ENCODE peak calls at places on chromosome 22, in eight cellular contexts. G, Z, S, A, X, M, T and E are unnamed samples.

GRCh38 chr22:26893711-26894110 is 236.3 kb downstream of the MIAT start:
- DNase-seq in A (no peak), Z (no peak), X (peak), M (no peak), T (no peak), G (no peak), S (no peak), E (no peak)

GRCh38 chr22:22036588-22036987 is 54.0 kb upstream of the TOP3B start:
- DNase-seq in G (no peak), A (no peak), M (no peak), X (no peak), Z (no peak), S (no peak), T (no peak), E (no peak)

GRCh38 chr22:24424001-24424900 is 3.1 kb upstream of the ADORA2A start:
- DNase-seq in Z (no peak), S (no peak), A (no peak), X (no peak), G (no peak), T (no peak), M (no peak), E (no peak)

GRCh38 chr22:48156603-48157355 is 1394.3 kb downstream of the TBC1D22A start:
- DNase-seq in A (no peak), Z (no peak), S (no peak), T (no peak), G (no peak), X (no peak), M (no peak), E (no peak)

GRCh38 chr22:32355760-32356159 is 1.9 kb upstream of the RFPL3 start:
- DNase-seq in G (no peak), S (no peak), T (no peak), X (no peak), Z (no peak), A (no peak), M (no peak), E (no peak)

GRCh38 chr22:38316340-38317236 is 645 bp downstream of the CSNK1E start:
- DNase-seq in Z (peak), X (peak), M (peak), S (peak), T (peak), A (no peak), G (peak), E (peak)

GRCh38 chr22:32555546-32555945 is 80.9 kb downstream of the FBXO7 start:
- DNase-seq in G (no peak), X (no peak), M (no peak), A (no peak), Z (no peak), S (no peak), T (no peak), E (no peak)

GRCh38 chr22:37281646-37282384 is 493 bp upstream of the CYTH4 start:
- DNase-seq in A (no peak), G (no peak), X (no peak), Z (no peak), T (no peak), M (no peak), S (no peak), E (no peak)

GRCh38 chr22:25334091-25334490 is 114.7 kb downstream of the CRYBB2 start:
- DNase-seq in M (peak), Z (no peak), G (peak), A (peak), T (no peak), S (no peak), X (peak), E (peak)

GRCh38 chr22:37629928-37630327 is 9.5 kb upstream of the SH3BP1 start:
- DNase-seq in G (no peak), X (no peak), T (no peak), S (no peak), A (no peak), Z (no peak), M (no peak), E (no peak)

GRCh38 chr22:42720263-42721044 is at the start of gene A4GALT:
- DNase-seq in G (no peak), A (no peak), X (no peak), S (no peak), Z (no peak), T (no peak), M (no peak), E (no peak)

GRCh38 chr22:49218142-49218541 is 609.5 kb downstream of the BRD1 start:
- DNase-seq in M (no peak), X (no peak), G (no peak), Z (no peak), A (no peak), T (no peak), S (no peak), E (no peak)

GRCh38 chr22:43088979-43089717 is at the start of gene TTLL1:
- DNase-seq in G (peak), S (peak), M (peak), T (peak), X (peak), Z (peak), A (peak), E (peak)

GRCh38 chr22:30883586-30884145 is 84.9 kb downstream of the MORC2 start:
- DNase-seq in S (no peak), G (no peak), M (no peak), T (no peak), A (no peak), Z (no peak), X (no peak), E (no peak)

GRCh38 chr22:34804588-34804987 is 261.4 kb upstream of the ISX start:
- DNase-seq in S (no peak), G (no peak), A (no peak), Z (no peak), M (no peak), X (no peak), T (no peak), E (no peak)

GRCh38 chr22:37940698-37941376 is 12.6 kb downstream of the C22orf23 start:
- DNase-seq in M (peak), A (no peak), G (no peak), S (no peak), X (no peak), Z (no peak), T (no peak), E (no peak)

GRCh38 chr22:29205598-29206371 is at the start of gene EMID1:
- DNase-seq in Z (no peak), M (no peak), G (no peak), A (peak), X (no peak), S (no peak), T (peak), E (peak)

GRCh38 chr22:48320048-48320655 is 1507.5 kb downstream of the BRD1 start:
- DNase-seq in S (no peak), Z (no peak), M (no peak), T (no peak), A (no peak), X (no peak), G (no peak), E (no peak)

GRCh38 chr22:37112084-37112728 is 2.7 kb upstream of the TMPRSS6 start:
- DNase-seq in Z (no peak), X (no peak), M (no peak), S (no peak), G (no peak), T (no peak), A (no peak), E (no peak)

GRCh38 chr22:41380993-41381328 is 781 bp upstream of the TEF start:
- DNase-seq in X (peak), M (peak), Z (no peak), S (no peak), A (no peak), T (no peak), G (peak), E (peak)

GRCh38 chr22:25282671-25283561 is 63.5 kb downstream of the CRYBB2 start:
- DNase-seq in M (no peak), Z (no peak), T (no peak), A (peak), G (no peak), X (no peak), S (no peak), E (no peak)

GRCh38 chr22:24189249-24190158 is 8.2 kb downstream of the SUSD2 start:
- DNase-seq in G (peak), S (peak), X (peak), Z (no peak), A (peak), T (peak), M (peak), E (peak)

GRCh38 chr22:24146190-24146616 is 35.1 kb upstream of the SUSD2 start:
- DNase-seq in Z (no peak), S (no peak), X (peak), M (peak), A (no peak), T (peak), G (peak), E (peak)

GRCh38 chr22:47354668-47355387 is 592.4 kb downstream of the TBC1D22A start:
- DNase-seq in A (no peak), T (no peak), M (no peak), G (no peak), Z (no peak), X (no peak), S (no peak), E (no peak)

DNA sequence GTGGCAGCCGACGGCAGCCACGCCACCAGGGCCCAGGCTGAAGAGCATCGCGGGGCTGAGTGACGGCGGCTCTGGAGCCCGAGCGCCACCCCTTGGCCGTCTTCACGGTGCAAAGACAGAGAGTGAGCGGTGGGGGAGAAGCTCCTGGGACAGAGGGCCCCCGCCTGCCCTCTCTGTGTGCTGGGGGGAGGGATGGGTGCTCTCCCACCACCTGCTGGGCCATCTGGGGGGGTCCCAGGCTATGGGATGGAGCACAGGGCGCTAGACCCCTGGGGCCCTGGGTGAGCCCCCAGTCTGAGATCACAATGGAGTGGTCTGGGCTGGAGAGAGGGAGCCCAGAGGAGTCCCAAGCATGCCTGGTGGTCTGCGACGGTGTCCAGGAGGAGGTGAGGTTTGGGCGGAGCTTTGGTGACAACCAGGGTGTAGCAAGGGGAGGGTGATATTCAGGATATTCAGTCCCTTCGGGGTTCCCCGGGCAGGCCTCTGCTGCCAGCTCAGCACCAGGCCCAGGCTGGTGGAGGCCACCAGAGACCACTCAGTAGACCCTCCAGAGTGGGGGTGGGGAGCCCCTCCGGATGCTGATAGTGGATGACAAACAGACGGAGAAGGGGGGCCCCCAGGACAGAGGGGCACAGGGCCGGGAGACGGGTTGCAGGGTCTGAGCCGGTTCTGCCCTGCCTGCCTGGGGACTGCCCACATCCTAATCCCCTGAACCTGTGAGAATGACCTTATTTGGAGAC is 78.1 kb upstream of the PRR5 start:
- DNase-seq in X (no peak), M (peak), T (no peak), G (no peak), Z (no peak), S (no peak), A (no peak), E (no peak)
- H3K4me3 ChIP-seq in X (no peak), M (no peak), T (no peak), G (no peak), Z (no peak), S (no peak), A (no peak), E (no peak)

GRCh38 chr22:19125011-19125410 is 2.8 kb upstream of the DGCR2 start:
- DNase-seq in A (no peak), T (no peak), Z (no peak), S (no peak), G (no peak), X (no peak), M (no peak), E (no peak)
- H3K4me3 ChIP-seq in A (no peak), T (no peak), Z (no peak), S (no peak), G (no peak), X (no peak), M (no peak), E (no peak)

GRCh38 chr22:39908737-39909136 is 7.9 kb downstream of the GRAP2 start:
- DNase-seq in S (no peak), M (no peak), A (no peak), G (no peak), Z (peak), T (no peak), X (no peak), E (no peak)

GRCh38 chr22:39906207-39906606 is 5.3 kb downstream of the GRAP2 start:
- DNase-seq in M (no peak), A (no peak), S (peak), G (no peak), T (no peak), Z (no peak), X (no peak), E (no peak)

GRCh38 chr22:39908121-39908520 is 7.2 kb downstream of the GRAP2 start:
- DNase-seq in A (no peak), T (no peak), S (no peak), G (no peak), Z (no peak), X (no peak), M (no peak), E (no peak)

GRCh38 chr22:39907035-39907434 is 6.2 kb downstream of the GRAP2 start:
- DNase-seq in S (no peak), X (no peak), A (no peak), Z (no peak), M (no peak), T (no peak), G (no peak), E (no peak)

GRCh38 chr22:39907605-39908097 is 6.8 kb downstream of the GRAP2 start:
- DNase-seq in T (no peak), S (no peak), X (no peak), Z (no peak), A (no peak), M (no peak), G (no peak), E (no peak)
- H3K4me3 ChIP-seq in T (no peak), S (no peak), X (no peak), Z (peak), A (no peak), M (no peak), G (no peak), E (no peak)

DNA sequence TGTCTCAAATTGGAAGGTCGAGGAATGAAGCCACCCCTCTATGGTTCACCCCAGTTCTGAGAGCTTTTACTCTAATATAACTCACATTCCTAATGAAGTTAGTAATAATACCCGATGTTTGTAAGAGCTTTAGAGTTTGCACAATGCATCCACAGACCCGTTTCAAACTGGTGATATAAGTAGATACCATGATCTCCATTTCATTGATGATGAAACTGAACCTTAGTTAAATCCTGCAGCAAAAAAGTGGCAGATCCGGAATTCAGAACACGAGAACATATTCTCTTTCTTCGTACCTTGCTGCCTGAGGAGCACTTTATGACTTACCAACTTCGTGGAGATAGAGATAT is 757 bp upstream of the RBFOX2 start:
- DNase-seq in T (no peak), M (no peak), G (no peak), X (no peak), A (no peak), S (no peak), Z (no peak), E (no peak)
- H3K4me3 ChIP-seq in T (peak), M (peak), G (peak), X (peak), A (peak), S (peak), Z (peak), E (peak)

GRCh38 chr22:50530857-50531545 is 1.2 kb upstream of the TYMP start:
- DNase-seq in S (peak), X (peak), G (peak), T (peak), A (no peak), M (peak), Z (peak), E (peak)

GRCh38 chr22:50528682-50529415 is 963 bp downstream of the TYMP start:
- DNase-seq in M (no peak), A (no peak), X (no peak), G (no peak), Z (no peak), T (no peak), S (no peak), E (no peak)

GRCh38 chr22:50529416-50530279 is at the start of gene TYMP:
- DNase-seq in G (peak), S (no peak), T (no peak), X (peak), M (peak), Z (peak), A (no peak), E (peak)

GRCh38 chr22:50531546-50532352 is 1.9 kb upstream of the TYMP start:
- DNase-seq in Z (peak), X (peak), M (peak), G (peak), S (no peak), T (peak), A (no peak), E (peak)

GRCh38 chr22:50530280-50530856 is 556 bp upstream of the TYMP start:
- DNase-seq in S (peak), X (peak), A (no peak), G (peak), Z (no peak), T (peak), M (peak), E (peak)
- H3K4me3 ChIP-seq in S (peak), X (peak), A (no peak), G (peak), Z (peak), T (peak), M (peak), E (no peak)

GRCh38 chr22:23143119-23143518 is 1.3 kb upstream of the RSPH14 start:
- DNase-seq in X (no peak), G (no peak), S (no peak), T (no peak), Z (no peak), M (no peak), A (no peak), E (no peak)

GRCh38 chr22:23146842-23147205 is 1.5 kb downstream of the RAB36 start:
- DNase-seq in Z (no peak), M (no peak), T (no peak), X (no peak), G (no peak), S (no peak), A (no peak), E (no peak)

GRCh38 chr22:23142546-23143105 is 836 bp upstream of the RSPH14 start:
- DNase-seq in A (no peak), Z (no peak), M (no peak), S (no peak), X (no peak), G (no peak), T (peak), E (no peak)

GRCh38 chr22:23144432-23144831 is 845 bp upstream of the RAB36 start:
- DNase-seq in T (peak), M (no peak), A (no peak), X (no peak), Z (no peak), G (no peak), S (no peak), E (no peak)

GRCh38 chr22:23144926-23145906 is at the start of gene RAB36:
- DNase-seq in A (peak), M (peak), Z (peak), X (peak), T (peak), G (peak), S (peak), E (peak)
- H3K4me3 ChIP-seq in A (peak), M (peak), Z (peak), X (peak), T (peak), G (peak), S (peak), E (no peak)

GRCh38 chr22:45867906-45868555 is 108.9 kb downstream of the WNT7B start:
- DNase-seq in X (no peak), T (no peak), G (no peak), M (no peak), A (no peak), S (no peak), Z (no peak), E (no peak)

GRCh38 chr22:45865561-45866397 is 111.2 kb downstream of the WNT7B start:
- DNase-seq in G (no peak), Z (no peak), S (no peak), A (no peak), T (no peak), M (no peak), X (no peak), E (no peak)

GRCh38 chr22:45867118-45867905 is 109.7 kb downstream of the WNT7B start:
- DNase-seq in M (no peak), T (no peak), X (no peak), G (no peak), S (no peak), Z (no peak), A (no peak), E (peak)

GRCh38 chr22:45864959-45865496 is 111.9 kb downstream of the WNT7B start:
- DNase-seq in T (no peak), M (no peak), X (no peak), S (no peak), G (no peak), A (no peak), Z (no peak), E (no peak)

GRCh38 chr22:45866398-45867117 is 110.4 kb downstream of the WNT7B start:
- DNase-seq in T (no peak), M (no peak), A (no peak), G (no peak), S (no peak), X (no peak), Z (no peak), E (no peak)
- H3K4me3 ChIP-seq in T (no peak), M (no peak), A (no peak), G (no peak), S (no peak), X (no peak), Z (no peak), E (no peak)

DNA sequence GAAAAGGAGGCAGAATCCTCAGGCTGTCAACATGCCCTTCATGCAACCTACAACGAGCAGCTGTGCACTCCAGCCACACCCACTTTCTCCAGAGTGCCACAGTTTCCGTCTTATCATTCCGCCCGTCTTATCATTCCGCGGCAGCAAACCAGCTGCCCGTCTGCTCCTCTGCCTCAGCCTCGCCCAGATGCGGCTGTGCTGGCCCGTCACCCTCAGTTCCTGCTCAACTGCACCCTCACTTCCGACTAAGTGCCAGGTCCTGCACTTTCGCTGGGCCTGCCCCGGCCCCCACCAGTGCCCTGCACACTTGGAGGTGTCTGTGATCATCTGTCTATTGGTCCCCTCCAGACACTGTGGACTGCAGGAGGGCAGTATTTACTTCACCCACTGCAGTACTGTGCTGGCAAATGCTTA is 43.7 kb downstream of the MICAL3 start:
- DNase-seq in M (no peak), X (no peak), T (no peak), A (no peak), G (peak), S (no peak), Z (no peak), E (peak)
- H3K4me3 ChIP-seq in M (no peak), X (no peak), T (no peak), A (no peak), G (no peak), S (no peak), Z (peak), E (no peak)

DNA sequence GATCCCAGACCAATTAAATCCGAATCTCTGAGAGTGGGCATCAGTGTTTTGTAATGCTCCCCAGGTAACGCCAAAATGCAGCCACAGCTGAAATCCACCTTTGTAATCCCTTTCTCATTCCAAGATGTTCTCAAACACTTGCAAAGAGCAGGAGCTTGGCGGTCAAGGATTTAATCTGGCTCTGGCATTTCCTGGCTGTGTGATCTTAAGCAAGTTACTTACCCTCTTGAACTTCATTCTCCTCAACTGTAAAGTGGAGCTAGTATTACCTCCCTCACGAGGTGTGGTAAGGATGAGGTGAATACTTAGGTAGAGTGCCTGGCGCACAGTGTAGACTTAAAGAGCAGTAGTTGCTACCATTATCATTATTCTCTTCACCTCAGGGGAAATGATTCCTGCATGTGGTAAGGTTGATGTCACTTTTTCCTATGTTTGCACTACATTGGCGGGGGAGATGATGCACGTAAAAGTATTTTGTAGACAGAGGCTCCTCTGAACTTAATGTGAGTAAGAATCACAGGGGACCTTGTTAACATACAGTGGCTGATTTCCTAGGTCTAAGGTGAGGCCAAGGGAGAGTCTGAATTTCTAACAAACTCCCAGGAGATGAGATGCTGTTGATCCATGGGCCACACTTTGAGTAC is 210.4 kb upstream of the PITPNB start:
- DNase-seq in A (no peak), X (peak), G (no peak), T (no peak), M (no peak), Z (no peak), S (no peak), E (no peak)
- H3K4me3 ChIP-seq in A (no peak), X (no peak), G (no peak), T (no peak), M (no peak), Z (no peak), S (no peak), E (no peak)

GRCh38 chr22:45537734-45538181 is 35.1 kb downstream of the FBLN1 start:
- DNase-seq in M (peak), T (peak), X (no peak), G (no peak), S (no peak), Z (no peak), A (no peak), E (no peak)
- H3K4me3 ChIP-seq in M (no peak), T (no peak), X (no peak), G (no peak), S (no peak), Z (no peak), A (no peak), E (no peak)